ENCODE peak calls at places on chromosomes 16 and 17, in ten cellular contexts. J is adrenal gland, T is thoracic aorta, E is lung, N is epithelial cell of esophagus, V is brain microvascular endothelial cell, C is bronchial epithelial cell, K is Caco-2, Z is AG04449, Y is AG10803. R is an unnamed sample.

GRCh38 chr16:48963306-48963705 is 318.3 kb downstream of the CBLN1 start:
- DNase-seq in J (no peak), T (no peak), E (no peak), N (peak), V (no peak), C (peak), K (no peak), Z (no peak), Y (peak), R (no peak)

GRCh38 chr17:31428111-31428510 is 36.6 kb downstream of the RAB11FIP4 start:
- DNase-seq in J (no peak), T (no peak), E (no peak), N (no peak), V (no peak), C (no peak), K (no peak), Z (no peak), Y (no peak), R (no peak)

GRCh38 chr17:12395733-12396354 is 269.8 kb upstream of the MYOCD start:
- DNase-seq in J (peak), T (no peak), E (peak), N (peak), V (peak), C (peak), K (peak), Z (no peak), Y (no peak), R (peak)

GRCh38 chr17:59786213-59786535 is 78.7 kb downstream of the VMP1 start:
- DNase-seq in J (no peak), T (no peak), E (no peak), N (no peak), V (no peak), C (no peak), K (no peak), Z (no peak), Y (no peak), R (no peak)

GRCh38 chr16:57126412-57126811 is 34.0 kb downstream of the CPNE2 start:
- DNase-seq in J (no peak), T (no peak), E (no peak), N (no peak), V (no peak), C (no peak), K (no peak), Z (no peak), Y (no peak), R (no peak)

GRCh38 chr17:9409026-9409425 is 166.6 kb downstream of the STX8 start:
- DNase-seq in J (no peak), T (no peak), E (no peak), N (peak), V (no peak), C (peak), K (peak), Z (no peak), Y (no peak), R (no peak)

GRCh38 chr17:51351890-51352289 is 91.5 kb downstream of the UTP18 start:
- DNase-seq in J (peak), T (no peak), E (no peak), N (no peak), V (no peak), C (no peak), K (no peak), Z (no peak), Y (peak), R (peak)

GRCh38 chr16:48498761-48499600 is 111.0 kb downstream of the N4BP1 start:
- DNase-seq in J (peak), T (no peak), E (peak), N (peak), V (peak), C (peak), K (no peak), Z (peak), Y (peak), R (peak)

GRCh38 chr16:29812754-29813643 is 1.0 kb downstream of the PRRT2 start:
- DNase-seq in J (no peak), T (no peak), E (no peak), N (no peak), V (no peak), C (no peak), K (no peak), Z (no peak), Y (no peak), R (no peak)

GRCh38 chr16:13012591-13012990 is 111.2 kb downstream of the SHISA9 start:
- DNase-seq in J (no peak), T (no peak), E (no peak), N (no peak), V (no peak), C (no peak), K (no peak), Z (no peak), Y (no peak), R (no peak)

GRCh38 chr17:59437766-59438165 is 106.3 kb downstream of the YPEL2 start:
- DNase-seq in J (no peak), T (no peak), E (no peak), N (no peak), V (no peak), C (no peak), K (no peak), Z (no peak), Y (no peak), R (no peak)

GRCh38 chr16:82835487-82836160 is 208.9 kb downstream of the CDH13 start:
- DNase-seq in J (no peak), T (no peak), E (no peak), N (peak), V (peak), C (peak), K (no peak), Z (no peak), Y (no peak), R (no peak)

GRCh38 chr17:73586153-73586906 is 57.9 kb downstream of the SDK2 start:
- DNase-seq in J (no peak), T (no peak), E (no peak), N (no peak), V (no peak), C (no peak), K (no peak), Z (no peak), Y (peak), R (no peak)

GRCh38 chr16:46763147-46763546 is 15.0 kb upstream of the MYLK3 start:
- DNase-seq in J (no peak), T (no peak), E (no peak), N (peak), V (no peak), C (peak), K (no peak), Z (no peak), Y (no peak), R (peak)

GRCh38 chr17:2215616-2216364 is 87.8 kb downstream of the SMG6 start:
- DNase-seq in J (peak), T (no peak), E (peak), N (peak), V (peak), C (no peak), K (no peak), Z (no peak), Y (peak), R (peak)

GRCh38 chr17:7883781-7884386 is 4.7 kb upstream of the CHD3 start:
- DNase-seq in J (no peak), T (no peak), E (no peak), N (no peak), V (no peak), C (peak), K (no peak), Z (no peak), Y (peak), R (peak)

GRCh38 chr17:419073-419735 is 66.6 kb upstream of the RPH3AL start:
- DNase-seq in J (no peak), T (no peak), E (no peak), N (no peak), V (no peak), C (no peak), K (peak), Z (no peak), Y (no peak), R (no peak)

GRCh38 chr17:40956401-40957254 is 10.1 kb downstream of the KRT39 start:
- DNase-seq in J (no peak), T (no peak), E (no peak), N (peak), V (peak), C (peak), K (peak), Z (peak), Y (peak), R (peak)

GRCh38 chr16:14148569-14148968 is 77.5 kb downstream of the MRTFB start:
- DNase-seq in J (no peak), T (no peak), E (no peak), N (peak), V (peak), C (peak), K (no peak), Z (no peak), Y (no peak), R (peak)

GRCh38 chr17:13027246-13027645 is 9.4 kb upstream of the ELAC2 start:
- DNase-seq in J (no peak), T (no peak), E (no peak), N (no peak), V (no peak), C (no peak), K (no peak), Z (no peak), Y (peak), R (no peak)

GRCh38 chr16:69306031-69306430 is 5.1 kb upstream of the VPS4A start:
- DNase-seq in J (no peak), T (no peak), E (no peak), N (no peak), V (no peak), C (no peak), K (no peak), Z (no peak), Y (peak), R (no peak)

GRCh38 chr17:67258836-67259468 is 14.0 kb upstream of the HELZ start:
- DNase-seq in J (peak), T (no peak), E (no peak), N (no peak), V (no peak), C (no peak), K (no peak), Z (no peak), Y (no peak), R (no peak)

GRCh38 chr16:7405166-7405565 is 72.5 kb downstream of the RBFOX1 start:
- DNase-seq in J (peak), T (no peak), E (peak), N (no peak), V (no peak), C (peak), K (peak), Z (no peak), Y (peak), R (no peak)

GRCh38 chr16:84593825-84594724 is 23.8 kb downstream of the COTL1 start:
- DNase-seq in J (no peak), T (no peak), E (peak), N (no peak), V (no peak), C (no peak), K (no peak), Z (no peak), Y (no peak), R (peak)

GRCh38 chr16:12027091-12027490 is 50.6 kb downstream of the SNX29 start:
- DNase-seq in J (no peak), T (no peak), E (no peak), N (peak), V (no peak), C (peak), K (no peak), Z (no peak), Y (no peak), R (no peak)

GRCh38 chr16:72932050-72932449 is 115.9 kb downstream of the ZFHX3 start:
- DNase-seq in J (no peak), T (no peak), E (no peak), N (no peak), V (no peak), C (peak), K (no peak), Z (no peak), Y (no peak), R (peak)

GRCh38 chr17:72334205-72334604 is 213.4 kb downstream of the SOX9 start:
- DNase-seq in J (no peak), T (no peak), E (no peak), N (peak), V (peak), C (no peak), K (no peak), Z (peak), Y (peak), R (peak)

GRCh38 chr16:19236561-19236960 is 49.0 kb upstream of the CLEC19A start:
- DNase-seq in J (no peak), T (no peak), E (no peak), N (no peak), V (no peak), C (no peak), K (peak), Z (no peak), Y (no peak), R (no peak)

GRCh38 chr16:53766304-53767016 is 62.5 kb downstream of the FTO start:
- DNase-seq in J (peak), T (no peak), E (no peak), N (peak), V (peak), C (no peak), K (no peak), Z (no peak), Y (no peak), R (peak)

GRCh38 chr17:29807520-29808361 is 122.3 kb downstream of the SSH2 start:
- DNase-seq in J (peak), T (no peak), E (peak), N (peak), V (peak), C (peak), K (peak), Z (no peak), Y (peak), R (peak)

GRCh38 chr16:74199842-74200124 is 96.8 kb upstream of the PSMD7 start:
- DNase-seq in J (no peak), T (no peak), E (no peak), N (no peak), V (no peak), C (no peak), K (no peak), Z (no peak), Y (no peak), R (no peak)

GRCh38 chr17:42431758-42432161 is 8.7 kb upstream of the CAVIN1 start:
- DNase-seq in J (no peak), T (no peak), E (no peak), N (no peak), V (no peak), C (no peak), K (peak), Z (no peak), Y (peak), R (peak)

GRCh38 chr17:42424991-42425610 is 2.0 kb upstream of the CAVIN1 start:
- DNase-seq in J (no peak), T (no peak), E (no peak), N (no peak), V (no peak), C (no peak), K (no peak), Z (no peak), Y (peak), R (no peak)

GRCh38 chr17:42428141-42428944 is 5.3 kb upstream of the CAVIN1 start:
- DNase-seq in J (peak), T (peak), E (peak), N (peak), V (peak), C (peak), K (peak), Z (peak), Y (peak), R (peak)

DNA sequence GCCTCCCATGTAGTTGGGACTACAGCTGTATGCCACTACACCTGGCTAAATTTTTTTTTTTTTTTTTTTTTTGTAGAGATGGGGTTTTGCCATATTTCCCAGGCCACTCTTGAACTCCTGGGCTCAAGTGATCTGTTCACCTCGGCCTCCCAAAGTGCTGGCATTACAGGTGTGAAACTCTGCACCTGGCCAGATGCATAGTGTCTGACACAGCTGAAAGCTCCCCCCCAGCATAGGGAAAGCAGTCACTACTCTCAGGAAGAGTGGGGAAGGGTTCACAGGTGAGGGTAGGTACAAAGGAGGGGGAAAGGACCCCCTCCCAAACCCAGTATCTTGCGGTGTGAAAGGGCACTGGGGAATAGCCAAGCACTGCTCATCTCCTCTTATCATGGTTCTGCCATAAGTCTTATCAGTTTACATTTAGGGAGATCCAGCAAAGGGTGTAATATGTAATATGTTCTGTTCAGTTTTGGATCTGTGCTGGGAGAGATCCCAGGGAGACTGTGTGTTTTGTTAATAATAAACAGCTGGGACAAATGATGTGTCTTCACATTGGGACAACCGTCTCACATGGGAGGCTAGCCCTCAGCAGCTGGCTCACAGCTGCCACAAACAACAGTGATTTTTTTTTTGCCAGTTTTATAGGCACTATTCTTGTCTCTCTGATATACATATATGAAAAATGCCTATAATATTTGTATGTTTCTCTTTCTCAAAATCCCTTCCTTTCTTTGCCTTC is 6.8 kb upstream of the CAVIN1 start:
- DNase-seq in J (no peak), T (no peak), E (no peak), N (no peak), V (no peak), C (no peak), K (no peak), Z (no peak), Y (no peak), R (no peak)
- H3K4me3 ChIP-seq in J (no peak), T (no peak), E (no peak), N (no peak), V (no peak), C (no peak), K (no peak), Z (no peak), Y (no peak), R (no peak)

GRCh38 chr16:26569793-26570192 is 496.9 kb upstream of the C16orf82 start:
- DNase-seq in J (peak), T (no peak), E (no peak), N (no peak), V (no peak), C (no peak), K (peak), Z (no peak), Y (no peak), R (no peak)
- TF ChIP-seq CTCF in J (peak), T (no peak), E (no peak), N (peak), V (no peak), C (no peak), K (peak), Z (no peak), Y (no peak), R (no peak)

GRCh38 chr17:37844158-37844976 is 79.8 kb upstream of the TBC1D3K start:
- DNase-seq in J (peak), T (no peak), E (peak), N (peak), V (peak), C (peak), K (peak), Z (no peak), Y (peak), R (peak)
- H3K4me3 ChIP-seq in J (no peak), T (peak), E (no peak), N (no peak), V (peak), C (no peak), K (no peak), Z (no peak), Y (peak), R (peak)

DNA sequence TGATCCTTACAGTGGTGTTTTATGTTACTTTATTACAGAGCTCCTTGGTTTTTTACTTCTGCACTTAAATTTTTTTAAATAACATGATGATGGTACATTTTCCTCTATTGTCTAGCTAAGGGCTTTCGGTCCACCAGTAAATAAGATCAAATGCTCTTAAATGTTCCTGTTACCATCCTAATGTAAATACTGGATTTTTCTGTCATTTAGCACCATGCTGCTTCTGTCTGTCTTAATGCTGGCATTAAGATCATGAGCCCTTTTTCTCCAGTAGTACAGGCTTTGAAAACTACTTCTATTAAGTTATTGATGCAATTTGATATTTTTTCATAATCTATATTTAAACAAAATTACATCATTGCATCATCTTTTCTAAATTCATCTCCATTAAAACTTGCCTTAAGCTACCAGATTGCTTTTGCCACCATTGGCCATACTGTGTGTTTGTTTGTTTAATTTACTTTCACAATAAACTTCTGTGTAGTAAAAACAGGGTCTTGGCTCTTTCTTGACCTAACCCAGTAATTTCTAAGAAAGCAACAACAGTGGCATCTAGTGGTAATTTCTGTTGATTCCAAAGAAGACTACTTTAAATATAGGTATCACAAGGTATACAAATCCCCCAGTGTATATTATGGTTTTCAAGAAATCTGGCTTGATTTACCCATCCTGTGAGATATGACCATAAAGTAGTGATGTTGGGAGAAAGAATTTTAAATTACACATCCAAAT is 9.0 kb upstream of the PHAF1 start:
- DNase-seq in J (no peak), T (no peak), E (no peak), N (peak), V (no peak), C (no peak), K (peak), Z (no peak), Y (no peak), R (peak)
- TF ChIP-seq CTCF in J (peak), T (no peak), E (no peak), N (peak), V (peak), C (no peak), K (no peak), Z (peak), Y (peak), R (peak)

DNA sequence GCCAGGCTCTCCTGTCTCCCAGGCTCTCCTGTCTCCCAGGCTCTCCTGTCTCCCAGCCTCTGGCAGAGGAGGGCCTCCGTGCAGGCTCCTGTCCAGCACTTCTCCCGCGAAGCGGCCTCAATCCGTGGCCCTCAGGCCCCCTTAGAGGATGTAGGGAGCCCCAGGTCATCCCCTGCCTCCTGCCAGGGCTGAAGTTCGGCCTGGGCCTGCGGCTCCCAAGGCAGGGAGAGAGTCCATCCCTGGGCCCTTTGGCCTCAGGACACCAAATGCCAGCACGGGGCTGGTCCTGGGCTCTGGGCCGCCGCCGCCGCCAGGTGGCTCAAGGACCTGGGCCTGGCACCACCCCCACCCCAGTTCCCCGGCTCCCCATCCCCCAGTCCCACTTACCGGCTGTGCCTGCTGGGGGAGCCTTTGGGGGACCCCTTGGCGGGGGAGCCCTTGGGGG is 370 bp downstream of the EVPL start:
- DNase-seq in J (no peak), T (no peak), E (peak), N (peak), V (no peak), C (no peak), K (no peak), Z (no peak), Y (no peak), R (no peak)
- H3K4me3 ChIP-seq in J (no peak), T (no peak), E (no peak), N (peak), V (no peak), C (peak), K (no peak), Z (no peak), Y (no peak), R (no peak)

DNA sequence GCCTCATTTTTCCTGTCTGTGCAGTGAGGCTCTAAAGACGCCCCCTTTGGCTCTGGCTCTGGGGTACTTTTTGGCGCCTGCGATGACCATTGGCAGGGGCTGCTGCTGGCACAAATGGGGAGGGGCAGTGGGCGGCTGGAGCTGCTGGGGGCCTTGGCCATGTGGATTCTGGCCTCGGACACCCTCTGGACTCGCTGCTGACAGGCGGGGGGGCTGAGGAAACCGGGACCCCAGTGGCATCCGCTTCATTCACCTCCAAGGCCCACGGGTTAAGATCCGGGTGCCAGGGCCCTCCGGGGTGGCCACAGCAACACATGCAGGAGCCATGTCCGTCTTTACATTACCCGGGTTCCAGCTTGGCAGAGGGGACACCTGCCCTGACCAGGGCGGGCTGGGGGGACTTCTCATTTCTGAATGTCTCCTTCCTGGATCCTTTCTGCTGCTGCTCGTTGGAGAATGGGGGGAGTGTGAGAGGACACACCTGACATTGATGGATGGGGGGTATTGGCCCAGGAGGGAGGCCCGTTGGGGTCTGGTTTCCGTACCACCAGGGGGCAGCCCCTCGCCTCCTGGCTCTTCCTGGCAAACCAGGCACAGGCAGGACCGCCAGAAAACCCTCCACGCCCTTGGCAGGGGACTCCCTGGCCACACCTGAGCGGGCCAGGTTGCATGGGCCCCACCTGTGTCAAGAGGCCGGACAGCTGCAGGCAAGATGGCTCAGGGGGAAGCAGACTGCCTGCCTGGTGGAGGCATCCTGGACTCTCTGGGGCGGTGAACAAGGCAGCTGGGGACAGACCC is 21.8 kb downstream of the GSE1 start:
- DNase-seq in J (no peak), T (no peak), E (no peak), N (peak), V (no peak), C (no peak), K (no peak), Z (no peak), Y (no peak), R (no peak)
- TF ChIP-seq CTCF in J (peak), T (no peak), E (no peak), N (peak), V (peak), C (peak), K (peak), Z (no peak), Y (no peak), R (no peak)

R was measured in fibroblast of pulmonary artery.